ENCODE peak calls at places on chromosomes 13 and 19, in five cellular contexts. S, M, C, W and Z are unnamed samples.
A peak's percentile ranks its signal among the peaks of the same experiment; 100 is the strongest.

GRCh38 chr19:19485998-19486290 is 29.4 kb downstream of the TSSK6 start:
- DNase-seq in S (no peak), M (no peak), C (no peak), W (no peak), Z (no peak)

GRCh38 chr19:42116308-42117075 is 15.8 kb downstream of the POU2F2 start:
- DNase-seq in S (no peak), M (no peak), C (no peak), W (no peak), Z (no peak)

GRCh38 chr19:11756965-11757364 is 9.8 kb upstream of the ZNF441 start:
- DNase-seq in S (no peak), M (no peak), C (no peak), W (no peak), Z (no peak)

GRCh38 chr19:53037101-53038097 is 7.1 kb upstream of the ERVV-2 start:
- DNase-seq in S (no peak), M (no peak), C (peak; percentile 50), W (no peak), Z (peak; percentile 7)

GRCh38 chr19:1540353-1540925 is 16.6 kb downstream of the PLK5 start:
- DNase-seq in S (no peak), M (no peak), C (no peak), W (no peak), Z (no peak)

GRCh38 chr19:15124572-15125231 is 17.5 kb downstream of the SYDE1 start:
- DNase-seq in S (no peak), M (peak; percentile 86), C (no peak), W (no peak), Z (no peak)

GRCh38 chr13:64817721-64818120 is 2412.4 kb downstream of the PCDH9 start:
- DNase-seq in S (no peak), M (no peak), C (no peak), W (no peak), Z (no peak)

GRCh38 chr19:23867895-23868294 is 46.8 kb upstream of the ZNF726 start:
- DNase-seq in S (no peak), M (no peak), C (no peak), W (no peak), Z (no peak)

GRCh38 chr13:106230450-106230849 is 305.0 kb downstream of the EFNB2 start:
- DNase-seq in S (no peak), M (no peak), C (no peak), W (no peak), Z (no peak)